ENCODE peak calls at places on chromosome 10, in seven cellular contexts. M is A549, K is IMR-90, G is Peyer's patch, A is esophagus squamous epithelium, U is GM12891, L is transverse colon. Q is an unnamed sample.

GRCh38 chr10:13268841-13269240 is 31.0 kb downstream of the PHYH start:
- DNase-seq in M (no peak), K (no peak), G (no peak), A (no peak), U (no peak), L (no peak), Q (peak)

GRCh38 chr10:95814011-95814727 is 58.2 kb downstream of the ENTPD1 start:
- DNase-seq in M (no peak), K (peak), G (no peak), A (no peak), U (no peak), L (no peak), Q (peak)

GRCh38 chr10:79468841-79469585 is 23.6 kb upstream of the ZCCHC24 start:
- DNase-seq in M (no peak), K (no peak), G (no peak), A (no peak), U (no peak), L (no peak), Q (no peak)

GRCh38 chr10:118827466-118828155 is 72.8 kb upstream of the CACUL1 start:
- DNase-seq in M (no peak), K (no peak), G (no peak), A (no peak), U (no peak), L (no peak), Q (no peak)

GRCh38 chr10:95266674-95267095 is 24.1 kb downstream of the PDLIM1 start:
- DNase-seq in M (peak), K (peak), G (no peak), A (no peak), U (peak), L (no peak), Q (peak)

GRCh38 chr10:71750124-71750841 is 23.0 kb downstream of the VSIR start:
- DNase-seq in M (no peak), K (no peak), G (no peak), A (no peak), U (no peak), L (no peak), Q (peak)

GRCh38 chr10:69043931-69044531 is 43.9 kb upstream of the SRGN start:
- DNase-seq in M (no peak), K (no peak), G (peak), A (no peak), U (no peak), L (no peak), Q (no peak)

GRCh38 chr10:100186813-100187212 is 984 bp upstream of the ERLIN1 start:
- DNase-seq in M (no peak), K (no peak), G (peak), A (no peak), U (no peak), L (no peak), Q (peak)

GRCh38 chr10:71796749-71797405 is 23.6 kb upstream of the VSIR start:
- DNase-seq in M (no peak), K (no peak), G (no peak), A (no peak), U (no peak), L (no peak), Q (peak)

GRCh38 chr10:71063431-71063830 is 148.9 kb upstream of the UNC5B start:
- DNase-seq in M (no peak), K (no peak), G (no peak), A (no peak), U (no peak), L (no peak), Q (no peak)

GRCh38 chr10:17510242-17510908 is 56.0 kb upstream of the ST8SIA6 start:
- DNase-seq in M (no peak), K (no peak), G (no peak), A (no peak), U (no peak), L (no peak), Q (peak)

GRCh38 chr10:48555310-48556042 is 49.4 kb downstream of the ARHGAP22 start:
- DNase-seq in M (no peak), K (no peak), G (no peak), A (no peak), U (no peak), L (no peak), Q (no peak)

GRCh38 chr10:84230359-84230758 is 5.0 kb upstream of the LRIT2 start:
- DNase-seq in M (no peak), K (no peak), G (no peak), A (no peak), U (no peak), L (no peak), Q (no peak)

GRCh38 chr10:117464176-117464575 is 78.4 kb upstream of the EMX2 start:
- DNase-seq in M (no peak), K (no peak), G (no peak), A (no peak), U (no peak), L (no peak), Q (no peak)

GRCh38 chr10:35959103-35959740 is 317.1 kb upstream of the FZD8 start:
- DNase-seq in M (no peak), K (peak), G (no peak), A (no peak), U (no peak), L (no peak), Q (no peak)

GRCh38 chr10:118594392-118595063 is 920 bp downstream of the PRLHR start:
- DNase-seq in M (peak), K (peak), G (no peak), A (no peak), U (no peak), L (no peak), Q (peak)

GRCh38 chr10:45505336-45505735 is 131.3 kb downstream of the ALOX5 start:
- DNase-seq in M (no peak), K (no peak), G (no peak), A (no peak), U (no peak), L (no peak), Q (no peak)

GRCh38 chr10:72800000-72800740 is 93.4 kb upstream of the OIT3 start:
- DNase-seq in M (no peak), K (peak), G (no peak), A (no peak), U (no peak), L (no peak), Q (no peak)

GRCh38 chr10:8088504-8088903 is 34.0 kb downstream of the GATA3 start:
- DNase-seq in M (no peak), K (no peak), G (no peak), A (no peak), U (no peak), L (no peak), Q (no peak)

GRCh38 chr10:122323188-122323587 is 51.3 kb upstream of the PLEKHA1 start:
- DNase-seq in M (no peak), K (no peak), G (no peak), A (no peak), U (no peak), L (no peak), Q (no peak)

GRCh38 chr10:61662794-61663259 is at the start of gene CABCOCO1:
- DNase-seq in M (peak), K (peak), G (peak), A (no peak), U (no peak), L (peak), Q (no peak)

GRCh38 chr10:33334170-33334838 is at the start of gene NRP1:
- DNase-seq in M (no peak), K (no peak), G (peak), A (no peak), U (peak), L (peak), Q (no peak)

GRCh38 chr10:26391701-26392695 is 46.1 kb upstream of the APBB1IP start:
- DNase-seq in M (no peak), K (no peak), G (no peak), A (no peak), U (no peak), L (no peak), Q (no peak)

GRCh38 chr10:77163670-77164348 is 473.8 kb downstream of the KCNMA1 start:
- DNase-seq in M (peak), K (peak), G (peak), A (no peak), U (no peak), L (peak), Q (no peak)

GRCh38 chr10:123759496-123760070 is 93.4 kb downstream of the GPR26 start:
- DNase-seq in M (no peak), K (no peak), G (peak), A (no peak), U (no peak), L (no peak), Q (no peak)

GRCh38 chr10:83990126-83990525 is 149.2 kb upstream of the GHITM start:
- DNase-seq in M (no peak), K (no peak), G (no peak), A (no peak), U (no peak), L (peak), Q (no peak)

GRCh38 chr10:58264780-58265179 is 2.9 kb downstream of the IPMK start:
- DNase-seq in M (no peak), K (no peak), G (no peak), A (no peak), U (no peak), L (no peak), Q (peak)

GRCh38 chr10:89351402-89352038 is 23.7 kb downstream of the IFIT3 start:
- DNase-seq in M (no peak), K (peak), G (no peak), A (no peak), U (no peak), L (no peak), Q (no peak)
- TF ChIP-seq POLR2A in M (no peak), K (no peak), G (no peak), A (no peak), U (no peak), L (no peak), Q (no peak)

DNA sequence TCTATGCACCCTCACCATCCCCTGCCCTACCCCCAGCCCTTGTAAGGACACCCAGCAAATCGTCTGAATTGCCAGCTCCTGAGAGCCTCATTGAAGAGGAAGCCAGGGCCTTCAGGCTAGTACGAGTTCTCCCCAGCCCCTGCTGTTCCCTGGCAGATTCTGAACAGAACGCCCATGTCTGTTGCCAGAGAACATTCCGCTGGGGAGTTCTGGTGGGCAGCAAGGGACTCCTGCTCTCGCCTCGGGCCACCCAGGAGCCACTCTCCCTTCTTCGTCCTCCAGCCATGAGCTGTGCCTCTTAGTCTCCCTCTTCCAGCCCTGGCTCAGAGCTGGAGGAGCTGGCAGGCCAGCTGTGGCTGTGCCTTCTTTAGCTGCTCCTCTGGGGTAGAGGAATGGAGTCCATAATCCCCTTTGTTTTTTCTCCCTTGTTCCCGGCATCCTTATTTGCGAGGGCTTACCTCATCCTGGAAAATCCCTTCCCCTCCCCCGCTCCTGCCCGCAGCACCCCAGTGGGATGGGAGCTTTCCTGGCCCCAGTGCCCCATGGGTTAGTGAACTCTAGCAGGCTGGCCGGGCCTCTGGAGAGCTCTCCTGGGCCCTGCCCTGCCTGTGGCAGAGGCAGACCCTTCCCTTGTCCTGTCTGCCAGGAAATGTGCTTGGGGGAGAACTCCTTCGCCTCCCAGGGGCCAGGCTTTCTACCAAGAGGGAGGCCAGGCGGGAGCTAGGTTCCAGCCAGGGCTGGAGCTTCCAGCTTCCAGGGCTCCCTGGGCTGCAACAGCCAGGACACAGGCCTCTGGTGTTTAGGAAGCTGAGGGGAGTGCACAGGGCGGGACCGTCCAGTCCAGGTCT is 16.6 kb upstream of the TRIM8 start:
- DNase-seq in M (peak), K (peak), G (no peak), A (no peak), U (no peak), L (no peak), Q (no peak)
- TF ChIP-seq POLR2A in M (no peak), K (peak), G (no peak), A (no peak), U (no peak), L (no peak), Q (no peak)

DNA sequence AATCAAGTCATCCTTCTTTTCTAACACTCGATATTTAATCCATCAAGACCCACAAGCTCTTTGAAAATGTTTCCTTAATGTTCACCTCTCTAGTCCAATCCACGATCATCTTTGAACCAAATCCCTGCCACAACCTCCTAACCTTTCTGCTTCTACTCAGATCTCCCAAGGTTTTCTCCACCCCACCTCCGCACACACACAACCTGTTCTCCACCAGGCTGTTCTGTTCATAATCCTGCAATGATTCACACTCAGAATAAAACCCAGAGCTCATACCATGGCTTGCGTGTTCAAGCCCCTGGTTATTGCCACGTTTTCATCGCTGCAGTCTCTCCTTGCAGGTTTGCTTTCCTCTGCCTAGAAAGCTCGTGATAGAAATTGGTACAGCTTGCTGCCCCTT is 53.8 kb upstream of the BAMBI start:
- DNase-seq in M (no peak), K (no peak), G (no peak), A (no peak), U (no peak), L (no peak), Q (no peak)
- TF ChIP-seq POLR2A in M (no peak), K (no peak), G (no peak), A (no peak), U (no peak), L (no peak), Q (no peak)

GRCh38 chr10:86755454-86755739 is 1.0 kb upstream of the BMPR1A start:
- DNase-seq in M (no peak), K (no peak), G (no peak), A (no peak), U (no peak), L (no peak), Q (no peak)

GRCh38 chr10:86758231-86759072 is 2.0 kb downstream of the BMPR1A start:
- DNase-seq in M (no peak), K (peak), G (no peak), A (no peak), U (no peak), L (no peak), Q (no peak)

GRCh38 chr10:86755740-86756510 is 494 bp upstream of the BMPR1A start:
- DNase-seq in M (peak), K (peak), G (peak), A (no peak), U (peak), L (peak), Q (peak)

GRCh38 chr10:86757110-86757790 is 831 bp downstream of the BMPR1A start:
- DNase-seq in M (peak), K (peak), G (peak), A (no peak), U (no peak), L (peak), Q (peak)

DNA sequence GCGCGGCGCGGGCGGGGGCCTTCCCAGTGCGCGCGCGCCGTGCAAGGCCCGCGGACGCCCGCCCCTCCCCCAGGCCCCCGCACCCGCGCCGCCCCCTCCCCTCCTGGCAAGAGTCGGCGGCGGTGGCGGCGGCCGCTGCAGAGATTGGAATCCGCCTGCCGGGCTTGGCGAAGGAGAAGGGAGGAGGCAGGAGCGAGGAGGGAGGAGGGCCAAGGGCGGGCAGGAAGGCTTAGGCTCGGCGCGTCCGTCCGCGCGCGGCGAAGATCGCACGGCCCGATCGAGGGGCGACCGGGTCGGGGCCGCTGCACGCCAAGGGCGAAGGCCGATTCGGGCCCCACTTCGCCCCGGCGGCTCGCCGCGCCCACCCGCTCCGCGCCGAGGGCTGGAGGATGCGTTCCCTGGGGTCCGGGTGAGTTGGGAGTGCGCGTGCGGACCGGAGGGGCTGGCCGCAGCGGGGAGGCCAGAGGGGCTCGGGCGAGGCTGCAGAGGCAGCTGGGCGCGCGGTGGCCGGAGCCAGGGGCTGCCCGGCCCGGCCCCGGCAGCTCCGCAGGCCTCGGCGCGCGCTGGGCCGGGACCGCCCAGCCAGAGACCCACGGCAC is at the start of gene BMPR1A:
- DNase-seq in M (no peak), K (peak), G (no peak), A (peak), U (no peak), L (no peak), Q (no peak)
- TF ChIP-seq POLR2A in M (peak), K (no peak), G (no peak), A (peak), U (no peak), L (no peak), Q (no peak)

GRCh38 chr10:81157649-81158048 is 619.9 kb downstream of the SH2D4B start:
- DNase-seq in M (no peak), K (no peak), G (no peak), A (no peak), U (no peak), L (no peak), Q (no peak)
- TF ChIP-seq POLR2A in M (no peak), K (no peak), G (no peak), A (no peak), U (no peak), L (no peak), Q (no peak)

DNA sequence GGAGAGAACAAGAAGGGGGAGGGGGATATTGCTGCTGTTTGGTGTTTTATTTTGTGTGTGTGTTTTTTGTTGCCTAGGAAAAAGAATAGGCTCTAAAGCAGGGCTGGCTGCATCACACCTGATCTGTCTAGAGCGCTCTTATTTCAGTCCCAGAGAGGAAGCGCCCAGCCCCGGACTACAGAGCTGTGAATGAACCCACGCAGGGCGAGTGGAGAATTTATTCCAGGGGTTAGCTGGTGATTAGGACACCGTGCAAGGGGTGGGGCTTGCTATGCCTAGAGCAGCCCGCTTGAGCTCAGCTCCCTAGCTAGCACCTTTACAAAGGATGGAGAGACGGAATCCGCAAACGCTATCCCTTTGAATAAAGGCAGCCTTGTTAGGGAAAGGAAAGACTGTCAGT is 642 bp upstream of the FAM13C start:
- DNase-seq in M (no peak), K (peak), G (peak), A (no peak), U (no peak), L (peak), Q (no peak)
- TF ChIP-seq POLR2A in M (no peak), K (no peak), G (no peak), A (peak), U (no peak), L (no peak), Q (no peak)

DNA sequence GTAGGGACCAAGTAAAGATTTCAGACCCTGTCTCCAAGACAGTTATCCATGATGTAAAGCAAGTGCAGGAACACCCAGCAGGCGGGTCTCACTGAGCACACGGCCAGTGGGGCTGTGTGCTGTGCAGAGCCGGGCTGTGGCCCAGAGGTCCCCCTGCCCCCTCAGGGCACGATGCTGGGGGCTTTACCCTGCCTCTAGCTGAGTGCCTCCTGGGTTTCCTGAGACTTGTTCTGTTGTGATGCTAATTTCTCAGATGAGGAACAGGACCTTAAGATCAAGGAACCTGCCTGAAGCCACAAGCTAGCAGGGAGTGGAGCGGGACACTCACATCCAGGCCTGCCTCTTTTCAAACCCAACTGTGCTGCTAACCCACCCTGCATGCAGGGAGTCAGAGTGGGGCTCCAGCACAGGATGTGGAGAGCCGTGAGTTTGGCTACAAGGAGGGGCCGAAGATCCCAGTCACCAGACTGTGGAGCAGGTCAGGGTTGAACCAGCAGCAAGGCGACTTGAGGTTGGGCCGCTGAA is 76.1 kb upstream of the LYZL2 start:
- DNase-seq in M (no peak), K (no peak), G (no peak), A (no peak), U (no peak), L (no peak), Q (no peak)
- TF ChIP-seq POLR2A in M (no peak), K (no peak), G (no peak), A (no peak), U (peak), L (no peak), Q (no peak)

GRCh38 chr10:114632869-114633715 is 25.0 kb downstream of the ABLIM1 start:
- DNase-seq in M (peak), K (peak), G (no peak), A (no peak), U (no peak), L (no peak), Q (no peak)
- TF ChIP-seq POLR2A in M (no peak), K (no peak), G (no peak), A (no peak), U (no peak), L (no peak), Q (no peak)

Q was measured in erythroblast.